ENCODE peak calls at places on chromosomes 16 and 17, in seven cellular contexts. B is H1, V is K562, X is HepG2, R is HCT116, G is SK-N-SH, S is GM12878. N is an unnamed sample.

GRCh38 chr16:86519649-86520316 is 9.5 kb downstream of the FOXF1 start:
- DNase-seq in B (peak), V (peak), X (peak), R (peak), G (peak), S (no peak), N (peak)

GRCh38 chr17:69729937-69730336 is 315.4 kb downstream of the MAP2K6 start:
- DNase-seq in B (no peak), V (no peak), X (no peak), R (no peak), G (no peak), S (no peak), N (no peak)

GRCh38 chr16:47470810-47471209 is 9.7 kb downstream of the PHKB start:
- DNase-seq in B (no peak), V (no peak), X (peak), R (no peak), G (no peak), S (no peak), N (no peak)

GRCh38 chr17:83173180-83173996 is 94.0 kb downstream of the METRNL start:
- DNase-seq in B (no peak), V (no peak), X (no peak), R (no peak), G (no peak), S (no peak), N (no peak)

GRCh38 chr16:72995151-72995881 is 52.6 kb downstream of the ZFHX3 start:
- DNase-seq in B (peak), V (peak), X (no peak), R (no peak), G (peak), S (no peak), N (peak)

GRCh38 chr17:59149841-59150511 is 5.0 kb downstream of the SKA2 start:
- DNase-seq in B (no peak), V (no peak), X (no peak), R (no peak), G (no peak), S (no peak), N (no peak)

GRCh38 chr17:72344613-72345012 is 223.8 kb downstream of the SOX9 start:
- DNase-seq in B (no peak), V (no peak), X (no peak), R (no peak), G (no peak), S (no peak), N (no peak)

GRCh38 chr17:7710341-7710740 is 5.3 kb downstream of the EFNB3 start:
- DNase-seq in B (no peak), V (no peak), X (no peak), R (no peak), G (no peak), S (no peak), N (no peak)

GRCh38 chr17:75692976-75693375 is 25.8 kb downstream of the SAP30BP start:
- DNase-seq in B (no peak), V (no peak), X (no peak), R (no peak), G (no peak), S (no peak), N (no peak)

GRCh38 chr17:73706428-73706827 is 62.2 kb upstream of the SDK2 start:
- DNase-seq in B (no peak), V (no peak), X (no peak), R (no peak), G (no peak), S (no peak), N (no peak)

GRCh38 chr16:72566174-72566573 is 394.2 kb upstream of the PMFBP1 start:
- DNase-seq in B (no peak), V (no peak), X (no peak), R (no peak), G (no peak), S (no peak), N (no peak)

GRCh38 chr16:9371713-9372448 is 280.4 kb downstream of the HAPSTR1 start:
- DNase-seq in B (no peak), V (no peak), X (no peak), R (no peak), G (no peak), S (no peak), N (no peak)

GRCh38 chr17:67221062-67221998 is 23.7 kb downstream of the HELZ start:
- DNase-seq in B (no peak), V (peak), X (peak), R (peak), G (peak), S (no peak), N (peak)

GRCh38 chr16:1712791-1713261 is 6.8 kb downstream of the MAPK8IP3 start:
- DNase-seq in B (no peak), V (no peak), X (no peak), R (no peak), G (no peak), S (no peak), N (no peak)

GRCh38 chr16:87463722-87464690 is 28.8 kb downstream of the ZCCHC14 start:
- DNase-seq in B (no peak), V (peak), X (peak), R (no peak), G (no peak), S (no peak), N (no peak)

GRCh38 chr17:80297996-80298560 is 37.4 kb downstream of the RNF213 start:
- DNase-seq in B (no peak), V (no peak), X (no peak), R (no peak), G (no peak), S (no peak), N (no peak)

GRCh38 chr17:78933959-78934568 is 8.9 kb upstream of the TIMP2 start:
- DNase-seq in B (peak), V (no peak), X (peak), R (no peak), G (peak), S (no peak), N (peak)

GRCh38 chr17:44931376-44931775 is 16.1 kb upstream of the GFAP start:
- DNase-seq in B (no peak), V (no peak), X (no peak), R (no peak), G (peak), S (no peak), N (no peak)

GRCh38 chr17:42248351-42249179 is 27.6 kb downstream of the STAT5B start:
- DNase-seq in B (no peak), V (no peak), X (peak), R (no peak), G (peak), S (peak), N (no peak)

GRCh38 chr16:72875291-72876036 is 172.5 kb downstream of the ZFHX3 start:
- DNase-seq in B (no peak), V (no peak), X (peak), R (no peak), G (no peak), S (no peak), N (no peak)

DNA sequence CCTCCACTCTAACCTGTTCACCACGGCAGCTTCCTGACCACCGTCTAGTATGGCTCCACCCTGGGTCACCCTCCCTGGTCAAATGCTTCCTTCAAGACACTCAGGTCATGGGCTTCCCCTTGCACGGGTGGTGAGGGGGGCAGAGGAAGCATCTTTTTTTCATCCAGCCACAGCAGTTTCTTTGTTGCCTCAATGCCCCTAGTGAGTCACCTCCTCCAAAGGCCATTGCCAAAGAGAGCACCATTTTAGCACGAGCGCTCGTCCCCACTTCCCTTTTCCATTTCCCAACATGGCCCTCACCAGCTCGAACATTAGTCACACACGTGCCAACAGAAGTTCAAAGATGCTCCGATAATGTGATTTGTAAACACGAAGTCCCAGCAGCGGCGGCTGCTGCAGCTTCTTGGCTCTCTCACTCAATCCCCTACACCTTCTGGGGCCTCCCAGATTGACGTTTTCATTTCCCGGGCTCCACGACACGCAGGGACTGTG is 134.6 kb downstream of the GAS7 start:
- DNase-seq in B (no peak), V (no peak), X (no peak), R (no peak), G (no peak), S (peak), N (no peak)
- TF ChIP-seq JUND in B (no peak), V (no peak), X (no peak), R (no peak), G (no peak), S (no peak), N (no peak)

DNA sequence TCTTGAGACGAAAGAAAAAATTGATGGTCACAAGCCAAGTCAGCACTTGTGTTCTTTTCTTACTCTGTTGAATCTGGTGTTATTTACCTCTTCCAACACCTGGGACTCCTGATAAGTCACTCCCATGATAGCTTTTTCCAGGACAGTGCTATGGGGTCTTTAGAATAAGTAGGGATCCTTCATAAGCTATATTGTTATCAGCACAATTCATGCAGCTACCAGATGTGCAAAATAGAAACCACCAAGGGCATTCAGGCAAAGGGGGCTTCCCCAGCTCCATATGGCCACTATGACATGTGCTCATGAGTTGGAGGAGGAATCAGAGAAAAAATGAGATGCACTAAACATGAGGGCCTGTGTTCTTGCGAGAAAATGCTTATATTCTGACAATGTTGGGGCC is 9.5 kb upstream of the SKAP1 start:
- DNase-seq in B (no peak), V (peak), X (no peak), R (no peak), G (no peak), S (no peak), N (no peak)
- TF ChIP-seq JUND in B (no peak), V (no peak), X (no peak), R (no peak), G (no peak), S (no peak), N (no peak)

DNA sequence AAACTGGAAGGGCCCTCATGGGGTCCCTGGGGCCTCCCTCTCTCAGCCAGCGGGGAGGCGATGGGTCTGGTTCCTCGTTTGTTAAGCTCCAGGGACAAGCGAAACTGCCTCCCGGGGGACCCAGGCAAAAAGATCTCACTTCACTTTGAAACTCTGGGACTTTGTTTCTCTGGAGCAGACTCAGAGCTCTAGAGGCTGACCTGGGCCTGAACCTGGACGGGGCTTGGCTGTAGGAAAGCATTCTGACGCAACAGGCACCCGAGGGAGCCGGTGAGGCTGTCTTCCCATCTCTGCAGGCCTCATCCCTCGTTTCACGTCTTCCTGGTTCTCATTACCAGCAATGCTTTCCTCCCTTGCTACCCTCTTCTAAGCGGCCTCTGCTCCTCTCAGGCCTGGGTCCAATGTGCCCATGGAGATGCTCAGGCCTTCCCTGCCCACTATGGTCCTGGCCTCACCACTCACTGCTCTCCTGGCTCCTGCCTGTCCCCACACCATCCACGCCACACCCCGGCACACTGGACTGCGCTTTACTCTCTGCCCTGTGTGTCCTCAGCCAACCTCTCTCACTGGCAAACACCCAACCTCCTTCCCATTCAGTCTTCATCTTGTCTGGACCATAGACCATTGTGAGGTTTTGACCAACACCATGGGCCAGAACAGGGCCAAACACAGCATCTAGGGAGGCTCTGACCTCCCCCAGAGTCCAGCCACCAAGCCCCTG is 214.1 kb upstream of the TNRC6C start:
- DNase-seq in B (no peak), V (no peak), X (no peak), R (no peak), G (no peak), S (no peak), N (no peak)
- TF ChIP-seq JUND in B (no peak), V (no peak), X (no peak), R (no peak), G (no peak), S (no peak), N (no peak)

GRCh38 chr16:88907768-88908167 is 41.3 kb upstream of the PABPN1L start:
- DNase-seq in B (no peak), V (no peak), X (no peak), R (no peak), G (no peak), S (no peak), N (no peak)

GRCh38 chr16:88906535-88907105 is 40.2 kb upstream of the PABPN1L start:
- DNase-seq in B (no peak), V (no peak), X (no peak), R (no peak), G (no peak), S (no peak), N (no peak)

GRCh38 chr16:88904676-88905365 is 38.4 kb upstream of the PABPN1L start:
- DNase-seq in B (no peak), V (no peak), X (no peak), R (no peak), G (no peak), S (no peak), N (no peak)

GRCh38 chr16:88906020-88906419 is 39.6 kb upstream of the PABPN1L start:
- DNase-seq in B (no peak), V (no peak), X (no peak), R (no peak), G (no peak), S (no peak), N (no peak)

GRCh38 chr16:88905563-88905962 is 39.1 kb upstream of the PABPN1L start:
- DNase-seq in B (peak), V (peak), X (no peak), R (no peak), G (peak), S (no peak), N (peak)
- TF ChIP-seq JUND in B (no peak), V (no peak), X (no peak), R (no peak), G (no peak), S (no peak), N (no peak)

GRCh38 chr17:65117384-65118035 is 19.7 kb upstream of the RGS9 start:
- DNase-seq in B (no peak), V (no peak), X (no peak), R (no peak), G (no peak), S (no peak), N (no peak)

GRCh38 chr17:65123757-65124675 is 13.2 kb upstream of the RGS9 start:
- DNase-seq in B (no peak), V (no peak), X (no peak), R (no peak), G (no peak), S (no peak), N (no peak)

GRCh38 chr17:65122836-65123756 is 14.1 kb upstream of the RGS9 start:
- DNase-seq in B (peak), V (peak), X (peak), R (peak), G (peak), S (peak), N (peak)

GRCh38 chr17:65121368-65121767 is 15.8 kb upstream of the RGS9 start:
- DNase-seq in B (no peak), V (no peak), X (no peak), R (no peak), G (no peak), S (no peak), N (no peak)

DNA sequence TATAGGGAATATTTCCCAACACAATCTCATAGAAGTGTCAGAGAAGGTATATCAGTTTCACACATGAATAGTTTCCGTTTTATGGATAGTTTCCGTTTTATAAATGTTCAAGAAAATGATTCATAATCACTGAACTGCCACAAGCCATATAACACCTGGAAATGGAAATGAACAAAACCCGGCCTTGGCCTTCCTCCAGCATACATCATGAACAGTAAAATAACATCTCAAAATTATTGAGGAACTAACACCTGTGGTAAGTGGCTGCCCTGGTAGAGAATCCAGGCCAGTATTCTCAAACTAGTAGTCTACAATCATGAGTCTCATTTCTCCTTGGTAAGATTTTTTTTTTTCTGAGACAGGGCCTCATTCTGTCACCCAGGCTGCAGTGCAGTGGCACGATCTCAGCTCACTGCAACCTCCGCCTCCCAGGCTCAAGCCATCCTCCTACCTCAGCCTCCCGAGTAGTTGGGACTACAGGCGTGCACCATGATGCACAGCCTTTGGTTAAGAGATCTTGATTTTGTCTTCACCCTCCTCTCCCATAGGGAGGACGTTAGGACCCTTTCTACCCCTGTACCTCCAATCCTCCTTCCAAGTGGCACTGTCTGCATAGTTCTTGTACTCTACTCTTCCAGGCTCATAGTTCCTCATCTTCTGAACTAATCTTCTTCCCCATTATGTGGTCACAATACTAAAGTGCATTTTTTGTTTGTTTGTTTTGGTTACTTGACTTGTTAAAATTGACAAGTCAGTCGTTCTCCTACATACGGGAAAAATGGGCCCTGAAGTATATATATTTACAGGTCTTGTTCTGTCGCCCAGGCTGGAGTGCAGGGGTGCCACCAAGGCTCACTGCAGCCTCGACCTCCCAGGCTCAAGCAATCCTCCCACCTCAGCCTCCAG is 15.0 kb upstream of the RGS9 start:
- DNase-seq in B (no peak), V (no peak), X (no peak), R (no peak), G (no peak), S (peak), N (no peak)
- TF ChIP-seq JUND in B (no peak), V (no peak), X (no peak), R (no peak), G (no peak), S (no peak), N (no peak)

DNA sequence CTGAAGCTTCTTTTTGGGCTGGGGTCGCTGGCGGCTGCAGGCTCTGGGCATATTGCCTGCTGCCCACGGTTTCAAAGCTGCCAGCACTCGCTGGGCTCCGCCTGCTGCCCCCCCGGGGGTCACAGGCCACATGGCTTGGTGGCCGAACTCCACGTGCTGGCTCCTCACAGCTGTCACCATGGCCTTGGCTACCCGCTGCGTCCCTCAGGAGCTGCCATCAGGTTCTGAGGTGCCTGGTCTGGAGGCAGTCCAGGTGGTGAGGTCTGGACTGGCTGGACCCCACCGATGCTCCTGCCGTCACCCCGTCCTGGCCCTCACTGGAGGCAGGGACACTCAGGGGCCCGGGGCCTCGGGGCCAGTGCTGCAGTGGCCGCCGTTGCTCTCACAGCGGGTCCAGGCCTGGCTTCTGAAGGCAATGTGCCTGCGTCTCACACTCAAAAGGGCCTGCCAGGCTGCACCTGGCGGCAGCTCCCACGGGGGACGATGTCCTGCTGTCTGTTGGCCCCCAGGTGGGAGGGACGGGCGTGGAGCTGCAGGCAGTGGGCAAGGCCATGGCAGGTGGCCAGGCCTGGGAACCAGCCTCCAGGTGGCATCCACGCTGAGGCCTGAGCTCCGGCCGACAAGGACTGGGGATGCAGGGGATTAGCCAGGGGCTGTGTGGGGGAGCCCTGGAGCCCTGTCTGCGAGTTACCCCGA is 13.3 kb downstream of the CAPN15 start:
- DNase-seq in B (no peak), V (no peak), X (no peak), R (no peak), G (no peak), S (no peak), N (no peak)
- TF ChIP-seq JUND in B (no peak), V (no peak), X (no peak), R (no peak), G (no peak), S (no peak), N (no peak)